ENCODE peak calls at places on chromosomes 1 and 21, in seven cellular contexts. X, Y, Z, F, M, P and L are unnamed samples.

GRCh38 chr1:39955547-39956539 is 898 bp downstream of the MFSD2A start:
- DNase-seq in X (peak), Y (peak), Z (peak), F (peak), M (peak), P (peak), L (no peak)

GRCh38 chr1:44757420-44757819 is 17.8 kb downstream of the KIF2C start:
- DNase-seq in X (no peak), Y (no peak), Z (no peak), F (no peak), M (peak), P (no peak), L (no peak)

GRCh38 chr21:31576428-31576827 is 83.1 kb upstream of the SOD1 start:
- DNase-seq in X (no peak), Y (no peak), Z (no peak), F (no peak), M (no peak), P (no peak), L (no peak)

GRCh38 chr21:37452222-37452621 is 85.6 kb downstream of the DYRK1A start:
- DNase-seq in X (peak), Y (no peak), Z (no peak), F (no peak), M (no peak), P (no peak), L (no peak)

GRCh38 chr1:165073402-165074007 is 283.0 kb downstream of the LMX1A start:
- DNase-seq in X (peak), Y (no peak), Z (peak), F (peak), M (peak), P (no peak), L (peak)

GRCh38 chr1:205275133-205275532 is 46.4 kb downstream of the NUAK2 start:
- DNase-seq in X (no peak), Y (no peak), Z (peak), F (no peak), M (no peak), P (peak), L (no peak)

GRCh38 chr1:62371375-62371774 is 52.1 kb upstream of the KANK4 start:
- DNase-seq in X (no peak), Y (no peak), Z (no peak), F (no peak), M (no peak), P (no peak), L (no peak)

GRCh38 chr1:5273280-5274003 is 619.0 kb downstream of the AJAP1 start:
- DNase-seq in X (no peak), Y (no peak), Z (no peak), F (peak), M (no peak), P (no peak), L (no peak)

GRCh38 chr1:168390261-168390660 is 109.6 kb downstream of the TBX19 start:
- DNase-seq in X (no peak), Y (no peak), Z (no peak), F (no peak), M (no peak), P (no peak), L (no peak)

GRCh38 chr1:54362881-54363340 is 43.3 kb downstream of the SSBP3 start:
- DNase-seq in X (no peak), Y (no peak), Z (no peak), F (no peak), M (no peak), P (no peak), L (no peak)

GRCh38 chr1:87331319-87332269 is 2.9 kb downstream of the LMO4 start:
- DNase-seq in X (peak), Y (peak), Z (peak), F (peak), M (peak), P (peak), L (peak)

GRCh38 chr1:244388961-244389360 is 62.7 kb downstream of the ADSS2 start:
- DNase-seq in X (no peak), Y (no peak), Z (no peak), F (no peak), M (no peak), P (no peak), L (no peak)

GRCh38 chr1:221688488-221688843 is 53.4 kb downstream of the DUSP10 start:
- DNase-seq in X (no peak), Y (no peak), Z (no peak), F (no peak), M (no peak), P (no peak), L (no peak)

GRCh38 chr1:48107516-48107915 is 110.3 kb upstream of the TRABD2B start:
- DNase-seq in X (no peak), Y (no peak), Z (no peak), F (no peak), M (no peak), P (no peak), L (no peak)

GRCh38 chr1:159177273-159177907 is 6.0 kb downstream of the CADM3 start:
- DNase-seq in X (peak), Y (no peak), Z (peak), F (peak), M (peak), P (no peak), L (peak)